ENCODE peak calls at places on chromosomes 2 and 18, in four cellular contexts. N is GM12865, S is BJ, G is nephron progenitor cell. O is an unnamed sample.

GRCh38 chr2:176817061-176817565 is 395.5 kb upstream of the HNRNPA3 start:
- DNase-seq in N (peak; percentile 11), S (no peak), G (peak; percentile 18), O (no peak)

GRCh38 chr2:136874258-136874657 is 108.9 kb downstream of the THSD7B start:
- DNase-seq in N (peak; percentile 21), S (no peak), G (no peak), O (no peak)

GRCh38 chr2:48512586-48512985 is 17.4 kb upstream of the STON1 start:
- DNase-seq in N (no peak), S (no peak), G (no peak), O (no peak)

GRCh38 chr18:48918660-48919415 is 31.9 kb downstream of the SMAD7 start:
- DNase-seq in N (no peak), S (no peak), G (no peak), O (no peak)

GRCh38 chr2:121282800-121283382 is 2.1 kb downstream of the TFCP2L1 start:
- DNase-seq in N (no peak), S (no peak), G (no peak), O (no peak)

GRCh38 chr2:158753561-158754302 is 41.4 kb upstream of the DAPL1 start:
- DNase-seq in N (peak; percentile 67), S (no peak), G (peak; percentile 43), O (peak; percentile 53)

GRCh38 chr2:234730066-234730640 is 221.7 kb upstream of the SH3BP4 start:
- DNase-seq in N (no peak), S (no peak), G (no peak), O (no peak)

GRCh38 chr2:44844651-44845270 is 96.7 kb upstream of the SIX3 start:
- DNase-seq in N (no peak), S (no peak), G (no peak), O (peak; percentile 1)

GRCh38 chr18:49016648-49017539 is 66.1 kb upstream of the SMAD7 start:
- DNase-seq in N (no peak), S (peak; percentile 54), G (peak; percentile 56), O (peak; percentile 41)

GRCh38 chr2:64681479-64681967 is 27.8 kb upstream of the SERTAD2 start:
- DNase-seq in N (no peak), S (no peak), G (no peak), O (no peak)

GRCh38 chr2:60868589-60869273 is 12.6 kb upstream of the REL start:
- DNase-seq in N (no peak), S (no peak), G (no peak), O (no peak)

DNA sequence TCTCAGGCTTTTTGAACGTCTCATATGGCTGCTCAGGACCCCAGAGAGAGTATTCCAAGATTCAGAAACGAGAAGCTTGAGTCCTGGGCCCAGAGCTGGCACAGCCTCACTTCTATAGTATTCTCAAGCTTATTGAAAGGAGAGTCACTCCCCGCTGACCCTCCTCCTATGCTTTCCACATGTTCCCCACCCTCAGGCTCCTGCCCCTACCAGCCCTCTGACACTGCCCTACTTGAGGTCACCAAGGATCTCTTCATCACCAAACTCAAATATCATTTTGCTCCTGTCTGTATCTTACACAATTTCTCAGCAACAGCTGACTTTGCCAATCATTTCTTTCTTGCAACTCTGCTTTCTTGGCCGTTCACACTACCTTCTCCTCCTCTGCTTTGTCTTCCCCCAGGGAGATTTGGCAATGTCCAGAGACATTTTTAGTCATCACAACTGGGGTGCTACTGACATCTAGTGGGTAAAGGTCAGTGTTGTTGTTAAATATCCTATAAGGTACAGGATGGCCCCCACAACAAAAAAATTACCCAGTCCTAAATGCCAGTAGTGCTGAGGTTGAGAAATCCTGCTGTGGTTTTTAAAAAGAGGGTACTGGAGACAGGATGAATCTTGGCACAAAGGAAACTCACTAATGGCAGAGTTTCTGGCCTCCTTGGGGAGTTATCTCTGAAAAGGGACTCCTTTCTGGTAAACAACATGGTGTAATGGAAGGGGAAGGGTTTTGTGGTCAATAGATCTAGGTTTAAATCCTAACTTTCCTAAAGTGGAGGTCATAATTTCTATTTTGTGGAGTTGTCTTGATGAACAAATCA is 26.9 kb upstream of the INSIG2 start:
- DNase-seq in N (peak; percentile 71), S (no peak), G (no peak), O (no peak)
- TF ChIP-seq CTCF in N (peak; percentile 53), S (peak; percentile 55), G (no peak), O (peak; percentile 5)

GRCh38 chr2:66433695-66433944 is 1.3 kb upstream of the MEIS1 start:
- DNase-seq in N (no peak), S (no peak), G (no peak), O (no peak)

GRCh38 chr2:66433945-66434678 is 813 bp upstream of the MEIS1 start:
- DNase-seq in N (peak; percentile 51), S (no peak), G (peak; percentile 74), O (no peak)

GRCh38 chr2:66431840-66432511 is 2.9 kb upstream of the MEIS1 start:
- DNase-seq in N (no peak), S (no peak), G (peak; percentile 39), O (no peak)

GRCh38 chr2:66434679-66435548 is at the start of gene MEIS1:
- DNase-seq in N (peak; percentile 72), S (peak; percentile 96), G (peak; percentile 81), O (peak; percentile 98)

DNA sequence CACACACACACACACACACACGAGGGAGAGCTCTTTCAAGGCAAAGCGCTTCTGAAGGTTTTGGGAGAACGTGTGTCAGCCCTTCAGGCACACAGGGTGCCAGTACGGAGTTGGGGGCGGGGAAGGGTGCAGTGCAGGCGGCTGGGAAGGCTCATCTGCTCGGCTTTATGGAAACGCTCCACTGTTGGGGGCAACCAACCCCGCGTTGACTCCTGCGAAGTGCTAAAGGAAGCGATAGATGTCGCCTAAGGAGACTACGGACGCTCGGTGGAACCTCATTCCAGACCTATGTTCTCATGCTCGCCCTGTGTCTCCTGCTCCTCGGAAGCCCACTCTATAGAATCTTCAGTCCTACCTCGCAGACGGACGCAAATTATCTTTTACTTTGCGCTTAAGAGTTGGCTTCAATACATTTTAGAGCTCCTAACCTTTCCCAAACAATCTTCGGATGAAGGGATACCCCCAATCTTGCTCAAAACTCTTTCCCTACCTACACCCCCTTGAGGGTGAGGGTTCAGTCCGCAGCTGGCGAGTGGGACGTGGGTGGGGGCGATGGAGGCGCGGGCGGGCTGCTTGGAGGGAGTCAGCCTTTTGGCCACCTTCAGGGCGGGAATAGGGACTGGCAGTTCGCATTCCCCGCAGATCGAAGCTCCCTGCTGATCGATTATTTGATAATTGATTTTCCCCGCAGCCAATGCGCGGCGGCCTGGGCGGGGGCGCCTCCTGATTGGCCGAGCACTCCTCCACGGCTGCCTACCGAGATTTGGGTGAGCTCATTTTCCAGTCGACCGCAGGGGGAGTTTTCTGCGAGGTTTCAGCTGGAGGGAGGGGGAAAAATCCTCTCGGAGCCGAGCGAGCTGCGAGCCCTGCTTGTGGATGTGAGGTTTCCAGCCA is 1.9 kb upstream of the MEIS1 start:
- DNase-seq in N (no peak), S (peak; percentile 74), G (peak; percentile 89), O (peak; percentile 90)
- TF ChIP-seq CTCF in N (no peak), S (no peak), G (no peak), O (no peak)

GRCh38 chr2:9657731-9658130 is 26.9 kb upstream of the YWHAQ start:
- DNase-seq in N (no peak), S (no peak), G (no peak), O (no peak)
- TF ChIP-seq CTCF in N (no peak), S (no peak), G (no peak), O (no peak)

GRCh38 chr2:15042824-15043223 is 410.3 kb downstream of the LRATD1 start:
- DNase-seq in N (no peak), S (no peak), G (no peak), O (no peak)
- TF ChIP-seq CTCF in N (no peak), S (no peak), G (no peak), O (no peak)

GRCh38 chr18:35029103-35029502 is 12.1 kb upstream of the MAPRE2 start:
- DNase-seq in N (no peak), S (peak; percentile 74), G (no peak), O (no peak)

GRCh38 chr18:35029770-35030169 is 11.4 kb upstream of the MAPRE2 start:
- DNase-seq in N (peak; percentile 54), S (no peak), G (no peak), O (no peak)

GRCh38 chr18:35032113-35032512 is 9.1 kb upstream of the MAPRE2 start:
- DNase-seq in N (no peak), S (no peak), G (no peak), O (no peak)

GRCh38 chr18:35028556-35028955 is 12.7 kb upstream of the MAPRE2 start:
- DNase-seq in N (no peak), S (no peak), G (no peak), O (no peak)

GRCh38 chr18:35030234-35030989 is 10.8 kb upstream of the MAPRE2 start:
- DNase-seq in N (peak; percentile 40), S (no peak), G (no peak), O (no peak)
- TF ChIP-seq CTCF in N (no peak), S (no peak), G (no peak), O (no peak)

GRCh38 chr2:332592-332991 is 44.7 kb upstream of the ALKAL2 start:
- DNase-seq in N (no peak), S (no peak), G (no peak), O (no peak)
- TF ChIP-seq CTCF in N (no peak), S (no peak), G (peak; percentile 20), O (no peak)

GRCh38 chr2:218925434-218925833 is 34.0 kb upstream of the CDK5R2 start:
- DNase-seq in N (no peak), S (no peak), G (no peak), O (no peak)

GRCh38 chr2:218927876-218928275 is 31.6 kb upstream of the CDK5R2 start:
- DNase-seq in N (no peak), S (no peak), G (no peak), O (no peak)

GRCh38 chr2:218924757-218925156 is 34.7 kb upstream of the CDK5R2 start:
- DNase-seq in N (no peak), S (no peak), G (no peak), O (no peak)

DNA sequence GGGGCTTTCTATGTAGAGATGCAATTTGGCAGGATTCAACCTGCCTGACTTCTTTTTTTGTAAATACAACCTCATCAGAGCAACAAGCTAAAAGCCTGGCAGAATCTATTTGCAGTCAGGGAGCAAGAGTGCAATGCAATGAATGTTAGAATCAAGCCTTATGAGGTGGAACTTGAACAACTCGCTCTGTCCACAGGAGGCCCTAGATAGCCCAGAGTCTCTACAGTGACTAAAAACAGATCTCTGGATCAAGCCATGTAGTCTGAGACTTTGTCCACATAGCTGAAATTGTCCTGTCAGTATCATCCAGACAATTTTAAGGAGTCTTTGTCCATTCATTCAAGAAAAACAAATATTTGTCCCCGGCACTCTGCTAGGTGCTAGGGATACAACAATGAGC is 32.1 kb upstream of the CDK5R2 start:
- DNase-seq in N (no peak), S (no peak), G (no peak), O (no peak)
- TF ChIP-seq CTCF in N (no peak), S (no peak), G (no peak), O (no peak)

DNA sequence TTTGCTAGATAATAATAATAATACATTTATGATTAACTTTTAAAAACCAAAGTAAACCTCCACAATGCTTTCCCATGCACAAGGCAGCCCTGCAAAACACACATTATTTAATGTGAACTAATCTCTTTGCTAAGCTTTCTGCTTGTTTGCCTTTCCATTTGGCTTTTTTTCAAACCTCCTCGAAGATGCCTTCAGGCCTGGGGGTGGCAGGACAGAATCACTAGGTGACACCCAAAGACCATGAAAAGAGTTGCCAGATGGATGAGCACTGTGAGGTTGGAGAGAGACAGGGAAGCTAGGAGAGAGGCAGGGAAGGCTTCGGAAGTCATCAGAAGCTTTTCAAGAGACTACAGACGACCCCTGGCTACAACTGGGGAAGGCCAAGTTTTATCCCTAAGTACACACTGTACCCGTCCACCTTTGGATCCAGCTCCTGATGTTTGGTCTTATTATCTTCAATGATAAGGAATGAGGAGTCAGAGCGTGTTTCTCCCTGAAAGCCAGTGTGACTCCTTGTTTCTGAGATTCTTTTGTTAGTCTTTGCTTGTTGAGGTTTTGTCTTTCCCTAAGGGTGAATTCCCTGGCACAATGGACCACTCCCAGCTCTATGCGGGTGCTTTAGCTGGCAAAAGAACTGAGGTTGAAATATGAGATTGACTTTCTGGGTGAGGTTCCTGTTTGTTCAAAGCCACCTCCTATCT is 33.5 kb upstream of the SLC9A2 start:
- DNase-seq in N (no peak), S (no peak), G (no peak), O (no peak)
- TF ChIP-seq CTCF in N (no peak), S (no peak), G (no peak), O (no peak)